ENCODE peak calls at places on chromosomes 5 and 9, in nine cellular contexts. V, L, W, J, M, U, Z, I and F are unnamed samples.

GRCh38 chr5:42302186-42302585 is 121.1 kb upstream of the GHR start:
- DNase-seq in V (no peak), L (no peak), W (no peak), J (no peak), M (no peak), U (no peak), Z (no peak), I (no peak), F (no peak)

GRCh38 chr9:119370816-119371215 is 1.6 kb upstream of the BRINP1 start:
- DNase-seq in V (peak; percentile 4), L (peak; percentile 19), W (no peak), J (no peak), M (peak; percentile 1), U (peak; percentile 60), Z (no peak), I (peak; percentile 87), F (no peak)

GRCh38 chr9:114336157-114336556 is 6.5 kb downstream of the ORM2 start:
- DNase-seq in V (no peak), L (no peak), W (no peak), J (no peak), M (no peak), U (no peak), Z (no peak), I (no peak), F (no peak)

GRCh38 chr9:38358390-38359296 is 33.9 kb upstream of the ALDH1B1 start:
- DNase-seq in V (peak; percentile 24), L (no peak), W (no peak), J (no peak), M (no peak), U (no peak), Z (no peak), I (no peak), F (no peak)

GRCh38 chr5:148482697-148483462 is 99.1 kb downstream of the FBXO38 start:
- DNase-seq in V (peak; percentile 67), L (peak; percentile 77), W (peak; percentile 44), J (peak; percentile 58), M (peak; percentile 34), U (peak; percentile 75), Z (peak; percentile 30), I (peak; percentile 92), F (peak; percentile 17)

GRCh38 chr5:140796718-140797095 is 2.1 kb downstream of the PCDHA2 start:
- DNase-seq in V (no peak), L (no peak), W (no peak), J (no peak), M (no peak), U (peak; percentile 36), Z (no peak), I (no peak), F (no peak)

GRCh38 chr9:16344343-16344742 is 526.1 kb downstream of the BNC2 start:
- DNase-seq in V (no peak), L (no peak), W (no peak), J (no peak), M (peak; percentile 93), U (no peak), Z (peak; percentile 68), I (no peak), F (no peak)

GRCh38 chr5:1315709-1316587 is 21.1 kb upstream of the TERT start:
- DNase-seq in V (peak; percentile 80), L (peak; percentile 57), W (no peak), J (peak; percentile 88), M (no peak), U (no peak), Z (no peak), I (no peak), F (peak; percentile 18)

GRCh38 chr5:157689942-157690689 is 18.8 kb downstream of the C5orf52 start:
- DNase-seq in V (no peak), L (no peak), W (no peak), J (no peak), M (no peak), U (no peak), Z (no peak), I (peak; percentile 60), F (no peak)

GRCh38 chr5:77851229-77852067 is 75.3 kb upstream of the TBCA start:
- DNase-seq in V (no peak), L (no peak), W (no peak), J (no peak), M (peak; percentile 14), U (no peak), Z (peak; percentile 27), I (peak; percentile 63), F (no peak)

GRCh38 chr9:134553061-134553891 is 88.3 kb upstream of the COL5A1 start:
- DNase-seq in V (no peak), L (no peak), W (no peak), J (no peak), M (no peak), U (no peak), Z (no peak), I (no peak), F (no peak)

GRCh38 chr9:134552349-134552990 is 89.1 kb upstream of the COL5A1 start:
- DNase-seq in V (no peak), L (no peak), W (no peak), J (no peak), M (no peak), U (no peak), Z (no peak), I (no peak), F (no peak)

GRCh38 chr9:134554750-134555655 is 86.6 kb upstream of the COL5A1 start:
- DNase-seq in V (no peak), L (no peak), W (no peak), J (no peak), M (peak; percentile 38), U (peak; percentile 71), Z (no peak), I (no peak), F (no peak)

GRCh38 chr9:134551657-134552348 is 89.8 kb upstream of the COL5A1 start:
- DNase-seq in V (no peak), L (no peak), W (no peak), J (no peak), M (peak; percentile 82), U (no peak), Z (no peak), I (no peak), F (no peak)

GRCh38 chr9:134554011-134554749 is 87.4 kb upstream of the COL5A1 start:
- DNase-seq in V (no peak), L (no peak), W (no peak), J (no peak), M (no peak), U (no peak), Z (no peak), I (no peak), F (no peak)
- H3K27ac ChIP-seq in V (no peak overlapping the region), L (no peak overlapping the region), W (no peak overlapping the region), J (no peak overlapping the region), M (no peak overlapping the region), U (no peak overlapping the region), Z (no peak overlapping the region), I (no peak overlapping the region), F (no peak overlapping the region)

DNA sequence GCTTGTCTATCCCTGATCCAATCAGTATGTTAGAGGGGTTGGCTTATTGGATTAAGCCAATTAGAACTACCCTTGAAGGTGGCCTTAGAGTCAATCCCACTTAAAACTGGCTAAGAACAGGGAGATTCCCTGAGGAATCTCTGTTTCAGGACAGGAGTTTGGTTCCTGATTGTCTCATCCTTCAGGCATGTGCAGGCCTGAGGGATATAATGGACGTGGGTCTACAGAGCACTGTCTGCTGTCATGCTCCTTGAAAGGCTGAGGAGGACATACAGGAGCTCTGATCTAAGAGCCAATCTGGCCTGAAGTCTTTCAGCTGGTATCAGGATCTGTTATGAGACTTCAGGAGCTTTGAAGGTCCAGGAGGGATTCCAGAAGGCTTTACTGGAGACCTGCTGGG is 36.2 kb upstream of the PRXL2C start:
- DNase-seq in V (no peak), L (no peak), W (no peak), J (no peak), M (no peak), U (no peak), Z (no peak), I (no peak), F (no peak)
- H3K4me3 ChIP-seq in V (no peak overlapping the region), L (no peak overlapping the region), W (no peak overlapping the region), J (no peak overlapping the region), M (no peak overlapping the region), U (no peak overlapping the region), Z (no peak overlapping the region), I (no peak overlapping the region), F (no peak overlapping the region)

GRCh38 chr9:74205071-74205470 is 292.1 kb upstream of the RORB start:
- DNase-seq in V (no peak), L (no peak), W (no peak), J (no peak), M (no peak), U (no peak), Z (no peak), I (no peak), F (no peak)
- TF ChIP-seq POLR2A in V (no peak), L (no peak), W (no peak), J (no peak), M (no peak), U (no peak), Z (no peak), I (no peak), F (no peak)

GRCh38 chr5:93599427-93600146 is 16.6 kb downstream of the NR2F1 start:
- DNase-seq in V (no peak), L (no peak), W (no peak), J (no peak), M (peak; percentile 88), U (no peak), Z (no peak), I (no peak), F (no peak)

GRCh38 chr5:93598997-93599371 is 16.0 kb downstream of the NR2F1 start:
- DNase-seq in V (no peak), L (no peak), W (no peak), J (no peak), M (no peak), U (no peak), Z (no peak), I (no peak), F (no peak)

GRCh38 chr5:93596676-93597441 is 13.8 kb downstream of the NR2F1 start:
- DNase-seq in V (peak; percentile 32), L (peak; percentile 21), W (peak; percentile 51), J (peak; percentile 43), M (no peak), U (no peak), Z (no peak), I (no peak), F (no peak)

GRCh38 chr5:93596310-93596675 is 13.3 kb downstream of the NR2F1 start:
- DNase-seq in V (no peak), L (no peak), W (no peak), J (no peak), M (no peak), U (no peak), Z (no peak), I (no peak), F (no peak)

DNA sequence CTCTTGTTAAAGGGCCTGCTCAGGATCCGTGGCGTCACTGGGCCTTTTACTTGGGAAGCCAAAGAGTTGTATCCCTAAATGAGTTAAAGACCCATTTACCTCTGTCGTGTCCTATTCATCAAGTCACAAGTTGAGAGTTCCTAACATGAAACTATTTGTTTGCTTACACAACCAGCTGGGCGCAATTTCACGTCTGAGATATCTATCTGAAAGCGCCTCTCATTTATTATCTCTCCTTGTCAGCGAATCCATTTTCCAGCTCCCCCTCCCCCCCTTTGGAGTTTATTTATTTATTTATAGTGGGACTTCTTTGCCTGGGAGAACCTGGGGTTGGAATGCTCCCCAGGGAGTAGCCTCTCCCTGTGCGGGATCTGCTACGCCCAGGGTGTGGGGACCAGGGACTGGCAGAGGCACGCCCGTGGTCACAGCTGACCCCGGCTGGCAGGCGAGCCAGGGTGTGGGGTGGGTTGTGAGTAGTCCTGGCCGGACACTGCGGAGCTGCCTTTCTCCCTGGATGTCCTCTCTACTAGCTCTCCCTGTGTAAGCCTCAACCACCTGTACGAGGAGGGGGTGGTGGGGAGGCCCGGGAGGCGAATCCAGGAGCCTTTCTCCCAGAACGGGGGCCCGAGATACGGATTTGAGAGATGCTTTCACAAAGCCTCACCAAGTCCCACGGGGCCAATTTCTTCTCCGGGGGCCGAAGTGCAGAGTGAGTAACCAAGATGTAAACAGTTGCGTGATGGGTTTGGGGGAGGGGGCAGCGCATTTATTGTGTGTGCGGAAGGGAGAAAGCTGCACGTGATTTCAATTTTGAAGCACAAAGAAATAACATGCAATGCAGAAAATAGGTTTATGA is 15.3 kb downstream of the NR2F1 start:
- DNase-seq in V (no peak), L (no peak), W (no peak), J (no peak), M (peak; percentile 56), U (no peak), Z (no peak), I (no peak), F (no peak)
- H3K27ac ChIP-seq in V (no peak overlapping the region), L (no peak overlapping the region), W (no peak overlapping the region), J (no peak overlapping the region), M (peak overlapping the region; percentile 97), U (no peak overlapping the region), Z (no peak overlapping the region), I (no peak overlapping the region), F (no peak overlapping the region)